ENCODE peak calls at places on chromosomes 2 and 18, in ten cellular contexts. L, T, F, N, O, X, J, I, C and W are unnamed samples.

GRCh38 chr2:53452957-53453748 is 314.5 kb upstream of the CHAC2 start:
- DNase-seq in L (no peak), T (no peak), F (peak), N (no peak), O (no peak), X (peak), J (no peak), I (no peak), C (no peak), W (no peak)

GRCh38 chr2:112706170-112706664 is 14.6 kb upstream of the NT5DC4 start:
- DNase-seq in L (no peak), T (no peak), F (no peak), N (no peak), O (peak), X (no peak), J (no peak), I (no peak), C (no peak), W (no peak)

GRCh38 chr18:7038330-7038846 is 79.2 kb downstream of the LAMA1 start:
- DNase-seq in L (no peak), T (peak), F (peak), N (peak), O (peak), X (peak), J (peak), I (peak), C (no peak), W (no peak)

GRCh38 chr2:148645925-148646559 is 1.5 kb downstream of the EPC2 start:
- DNase-seq in L (peak), T (peak), F (peak), N (no peak), O (peak), X (peak), J (peak), I (peak), C (peak), W (peak)

GRCh38 chr2:218999881-219000568 is 6.8 kb upstream of the CRYBA2 start:
- DNase-seq in L (no peak), T (peak), F (peak), N (no peak), O (no peak), X (no peak), J (no peak), I (no peak), C (no peak), W (no peak)

GRCh38 chr2:221388891-221389290 is 183.2 kb downstream of the EPHA4 start:
- DNase-seq in L (no peak), T (no peak), F (no peak), N (no peak), O (no peak), X (no peak), J (no peak), I (no peak), C (no peak), W (no peak)

GRCh38 chr2:235106874-235107639 is 155.2 kb downstream of the SH3BP4 start:
- DNase-seq in L (peak), T (peak), F (peak), N (peak), O (no peak), X (peak), J (peak), I (peak), C (no peak), W (no peak)

GRCh38 chr2:207258191-207258991 is 92.6 kb upstream of the KLF7 start:
- DNase-seq in L (no peak), T (no peak), F (peak), N (no peak), O (no peak), X (peak), J (no peak), I (peak), C (no peak), W (no peak)

GRCh38 chr2:223108376-223109100 is 56.5 kb downstream of the KCNE4 start:
- DNase-seq in L (no peak), T (no peak), F (no peak), N (no peak), O (no peak), X (peak), J (no peak), I (peak), C (no peak), W (no peak)

GRCh38 chr2:72603481-72603880 is 222.4 kb downstream of the EXOC6B start:
- DNase-seq in L (no peak), T (no peak), F (no peak), N (no peak), O (no peak), X (no peak), J (no peak), I (no peak), C (no peak), W (no peak)